ENCODE peak calls at places on chromosomes 4 and X, in nine cellular contexts. V is endodermal cell; W is GM20000; T is HFF-Myc; L is B cell; D is dorsolateral prefrontal cortex; K is fibroblast of pulmonary artery; F is AG04449; X is CD8-positive, alpha-beta T cell. R is an unnamed sample.

GRCh38 chr4:83213640-83214039 is 71.0 kb downstream of the COQ2 start:
- DNase-seq in V (no peak), W (no peak), T (no peak), L (no peak), D (no peak), K (no peak), F (no peak), X (no peak), R (no peak)

GRCh38 chrX:115388879-115389278 is 99.4 kb downstream of the LUZP4 start:
- DNase-seq in V (no peak), W (no peak), T (no peak), L (no peak), D (no peak), K (peak), F (no peak), X (no peak), R (no peak)

GRCh38 chrX:114201622-114202021 is 382.3 kb upstream of the HTR2C start:
- DNase-seq in V (peak), W (no peak), T (no peak), L (no peak), D (no peak), K (no peak), F (no peak), X (no peak), R (no peak)

GRCh38 chr4:118817178-118817930 is 18.6 kb downstream of the SEC24D start:
- DNase-seq in V (no peak), W (no peak), T (no peak), L (no peak), D (no peak), K (no peak), F (no peak), X (no peak), R (no peak)

GRCh38 chrX:50579955-50580354 is 109.3 kb upstream of the DGKK start:
- DNase-seq in V (peak), W (peak), T (peak), L (peak), D (no peak), K (peak), F (peak), X (peak), R (peak)

GRCh38 chr4:61604054-61604453 is 403.9 kb downstream of the ADGRL3 start:
- DNase-seq in V (no peak), W (no peak), T (no peak), L (no peak), D (no peak), K (no peak), F (no peak), X (no peak), R (no peak)

GRCh38 chr4:24736066-24736465 is 59.3 kb upstream of the SOD3 start:
- DNase-seq in V (peak), W (no peak), T (no peak), L (no peak), D (no peak), K (peak), F (no peak), X (no peak), R (no peak)

GRCh38 chrX:7191681-7192110 is 43.7 kb upstream of the PUDP start:
- DNase-seq in V (peak), W (no peak), T (no peak), L (no peak), D (no peak), K (no peak), F (no peak), X (no peak), R (peak)

GRCh38 chr4:20251061-20251795 is 477 bp upstream of the SLIT2 start:
- DNase-seq in V (no peak), W (no peak), T (no peak), L (no peak), D (no peak), K (peak), F (no peak), X (no peak), R (peak)

GRCh38 chrX:102517331-102517730 is 792 bp upstream of the TMSB15A start:
- DNase-seq in V (no peak), W (no peak), T (no peak), L (no peak), D (no peak), K (peak), F (no peak), X (no peak), R (no peak)

GRCh38 chrX:96650023-96650422 is 34.6 kb upstream of the DIAPH2 start:
- DNase-seq in V (no peak), W (no peak), T (no peak), L (no peak), D (no peak), K (no peak), F (no peak), X (no peak), R (no peak)

GRCh38 chr4:140756292-140757219 is at the start of gene TBC1D9:
- DNase-seq in V (peak), W (peak), T (peak), L (peak), D (peak), K (peak), F (no peak), X (no peak), R (peak)

GRCh38 chr4:102574317-102574716 is 73.2 kb downstream of the NFKB1 start:
- DNase-seq in V (no peak), W (no peak), T (no peak), L (no peak), D (no peak), K (peak), F (no peak), X (no peak), R (no peak)

GRCh38 chr4:55296076-55296475 is 50.0 kb upstream of the SRD5A3 start:
- DNase-seq in V (no peak), W (no peak), T (no peak), L (no peak), D (no peak), K (peak), F (no peak), X (no peak), R (no peak)

GRCh38 chr4:87559090-87559837 is 30.1 kb upstream of the SPARCL1 start:
- DNase-seq in V (peak), W (peak), T (no peak), L (no peak), D (no peak), K (no peak), F (no peak), X (peak), R (peak)

GRCh38 chr4:151717271-151717670 is 43.5 kb downstream of the GATB start:
- DNase-seq in V (no peak), W (no peak), T (no peak), L (no peak), D (no peak), K (no peak), F (no peak), X (no peak), R (no peak)

GRCh38 chr4:98564847-98565246 is 93.6 kb downstream of the TSPAN5 start:
- DNase-seq in V (peak), W (no peak), T (no peak), L (no peak), D (no peak), K (no peak), F (no peak), X (no peak), R (no peak)

GRCh38 chr4:41216294-41217019 is 2.1 kb upstream of the APBB2 start:
- DNase-seq in V (peak), W (peak), T (peak), L (no peak), D (peak), K (peak), F (no peak), X (peak), R (peak)

GRCh38 chrX:13778916-13779315 is 38.0 kb downstream of the GPM6B start:
- DNase-seq in V (no peak), W (no peak), T (peak), L (no peak), D (no peak), K (peak), F (no peak), X (no peak), R (no peak)

GRCh38 chr4:11720292-11720691 is 291.6 kb upstream of the HS3ST1 start:
- DNase-seq in V (no peak), W (peak), T (no peak), L (no peak), D (no peak), K (peak), F (no peak), X (no peak), R (no peak)

GRCh38 chr4:107893171-107894137 is 37.9 kb upstream of the CYP2U1 start:
- DNase-seq in V (no peak), W (no peak), T (no peak), L (no peak), D (no peak), K (peak), F (no peak), X (no peak), R (no peak)

DNA sequence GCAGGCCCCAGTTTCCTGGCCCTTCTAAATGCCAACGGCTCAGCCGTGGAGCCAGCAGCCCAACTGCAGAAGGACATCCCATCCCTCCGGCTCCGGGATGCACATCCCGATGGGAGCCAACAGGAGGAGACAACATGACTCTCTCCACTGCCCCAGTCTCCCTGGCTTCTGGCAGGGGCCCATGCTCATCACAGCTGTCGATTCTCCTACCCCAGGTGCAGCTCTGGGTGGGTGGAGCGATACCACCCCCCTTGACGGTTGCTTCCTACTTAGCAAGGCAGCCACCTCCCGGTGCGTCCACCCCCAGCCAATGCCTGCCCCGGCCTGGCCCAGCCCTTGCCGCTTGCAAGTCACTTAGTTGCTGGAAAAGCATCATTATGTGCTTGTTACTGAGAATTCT is 19.5 kb downstream of the ZNF275 start:
- DNase-seq in V (peak), W (no peak), T (no peak), L (no peak), D (no peak), K (no peak), F (no peak), X (no peak), R (no peak)
- TF ChIP-seq CTCF in V (peak), W (no peak), T (no peak), L (no peak), D (no peak), K (no peak), F (no peak), X (no peak), R (no peak)

GRCh38 chr4:158670975-158671664 is 567 bp downstream of the C4orf46 start:
- DNase-seq in V (peak), W (peak), T (peak), L (peak), D (peak), K (peak), F (peak), X (peak), R (peak)

GRCh38 chr4:158666892-158667291 is 4.8 kb downstream of the C4orf46 start:
- DNase-seq in V (no peak), W (no peak), T (no peak), L (no peak), D (no peak), K (no peak), F (no peak), X (no peak), R (no peak)

GRCh38 chr4:158669310-158669709 is 2.4 kb downstream of the C4orf46 start:
- DNase-seq in V (no peak), W (no peak), T (no peak), L (no peak), D (no peak), K (no peak), F (no peak), X (no peak), R (no peak)

GRCh38 chr4:158664806-158665205 is 6.9 kb downstream of the C4orf46 start:
- DNase-seq in V (no peak), W (no peak), T (no peak), L (no peak), D (no peak), K (no peak), F (no peak), X (no peak), R (no peak)

DNA sequence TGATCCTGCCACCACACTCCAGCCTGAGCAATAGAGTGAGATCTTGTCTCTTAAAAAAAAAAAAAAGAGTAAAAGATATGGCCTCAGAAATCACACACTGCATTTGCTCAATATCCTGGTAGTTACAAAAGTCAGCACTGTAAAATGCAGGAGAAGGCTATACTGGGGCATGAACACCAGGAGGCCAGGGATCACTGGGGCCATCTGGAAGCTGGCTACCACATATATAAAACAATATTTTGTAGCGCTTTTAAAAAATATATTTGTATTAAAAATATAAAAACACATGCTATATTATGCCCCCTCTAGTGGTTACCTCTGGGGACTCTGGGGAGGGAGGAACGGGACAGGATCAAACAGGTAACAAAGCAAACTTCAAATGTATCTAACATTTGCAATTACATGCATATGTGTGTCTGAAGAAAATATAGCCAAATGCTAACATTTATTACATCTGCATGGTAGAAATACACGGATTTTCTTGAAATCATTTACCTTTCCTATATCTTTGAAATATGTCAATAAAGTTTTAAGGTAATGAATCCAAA is 4.0 kb downstream of the C4orf46 start:
- DNase-seq in V (peak), W (peak), T (peak), L (no peak), D (no peak), K (peak), F (no peak), X (no peak), R (no peak)
- TF ChIP-seq CTCF in V (peak), W (no peak), T (peak), L (peak), D (peak), K (peak), F (peak), X (peak), R (peak)

DNA sequence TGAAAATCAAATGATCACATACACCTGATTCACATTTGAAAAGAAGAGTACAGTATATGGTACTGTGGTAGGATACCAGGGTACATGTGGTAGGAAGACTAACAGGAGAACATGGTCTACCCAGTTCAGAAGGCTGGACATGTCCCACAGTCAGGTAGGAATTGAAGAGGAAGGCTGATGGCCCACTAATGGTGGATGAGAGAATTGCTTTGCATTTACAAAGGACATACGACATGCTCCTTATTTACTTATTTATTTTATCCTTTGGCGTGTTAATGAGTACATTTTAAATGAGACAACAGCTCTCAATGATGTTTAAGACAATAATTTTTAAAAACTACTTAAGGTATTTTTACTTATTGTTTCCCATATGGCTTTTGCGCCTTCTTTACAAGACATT is 106.7 kb upstream of the BMP2K start:
- DNase-seq in V (no peak), W (no peak), T (no peak), L (no peak), D (no peak), K (no peak), F (no peak), X (no peak), R (no peak)
- TF ChIP-seq CTCF in V (peak), W (peak), T (no peak), L (no peak), D (no peak), K (peak), F (no peak), X (no peak), R (no peak)

GRCh38 chr4:37546586-37546985 is 139.6 kb downstream of the RELL1 start:
- DNase-seq in V (no peak), W (no peak), T (no peak), L (no peak), D (no peak), K (no peak), F (no peak), X (no peak), R (no peak)

GRCh38 chr4:37549003-37549402 is 137.2 kb downstream of the RELL1 start:
- DNase-seq in V (no peak), W (no peak), T (no peak), L (no peak), D (no peak), K (peak), F (no peak), X (no peak), R (no peak)
- TF ChIP-seq CTCF in V (no peak), W (no peak), T (no peak), L (no peak), D (no peak), K (peak), F (no peak), X (no peak), R (no peak)

GRCh38 chr4:189787216-189788031 is 153.2 kb upstream of the FRG1 start:
- DNase-seq in V (no peak), W (no peak), T (no peak), L (no peak), D (no peak), K (no peak), F (no peak), X (no peak), R (no peak)

DNA sequence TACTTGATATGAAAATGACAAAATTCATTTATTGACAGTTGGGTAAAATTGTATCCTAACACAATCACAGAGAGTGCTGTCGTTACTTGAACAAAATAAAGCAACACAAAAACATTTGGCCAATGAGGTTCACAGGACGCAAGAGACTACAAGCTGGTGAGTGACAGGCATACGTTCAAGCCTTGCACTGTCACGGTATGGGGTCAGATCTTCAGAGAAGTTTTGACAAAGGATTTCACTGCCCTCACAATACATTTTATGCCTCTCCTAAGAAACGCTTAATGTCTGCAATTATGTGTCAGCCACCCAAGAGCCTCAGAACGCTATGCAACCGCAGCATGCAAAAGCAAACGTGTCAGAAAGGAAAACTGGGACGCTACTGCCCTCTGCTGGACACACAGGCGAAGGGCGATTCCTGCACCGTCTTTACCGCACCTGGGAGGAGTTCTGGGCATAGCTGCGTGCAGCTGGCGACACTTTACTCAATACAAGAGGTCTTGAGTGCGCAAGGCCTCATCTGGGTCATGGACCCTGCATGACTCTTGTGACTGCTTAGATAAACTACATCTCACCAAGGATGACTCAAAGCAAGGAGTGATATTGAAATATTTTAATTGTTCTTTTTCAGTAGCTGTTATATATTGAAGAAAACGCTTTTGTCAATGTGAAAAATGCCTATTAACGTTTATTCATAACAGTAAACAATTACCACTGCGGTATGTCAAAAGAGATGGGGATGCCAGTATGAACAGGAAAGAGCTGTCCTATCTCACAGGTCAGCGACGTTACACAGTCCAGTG is 147.7 kb upstream of the FRG1 start:
- DNase-seq in V (peak), W (peak), T (peak), L (no peak), D (peak), K (peak), F (peak), X (peak), R (peak)
- TF ChIP-seq CTCF in V (peak), W (peak), T (peak), L (peak), D (peak), K (peak), F (peak), X (peak), R (peak)

GRCh38 chr4:33453916-33454315 is 2733.7 kb downstream of the PCDH7 start:
- DNase-seq in V (no peak), W (no peak), T (no peak), L (no peak), D (no peak), K (no peak), F (no peak), X (no peak), R (no peak)

GRCh38 chr4:33453436-33453835 is 2733.3 kb downstream of the PCDH7 start:
- DNase-seq in V (no peak), W (no peak), T (no peak), L (no peak), D (no peak), K (no peak), F (no peak), X (no peak), R (no peak)
- TF ChIP-seq CTCF in V (no peak), W (no peak), T (no peak), L (no peak), D (no peak), K (no peak), F (no peak), X (no peak), R (no peak)

GRCh38 chrX:139081965-139082364 is 370.4 kb upstream of the FGF13 start:
- DNase-seq in V (no peak), W (no peak), T (no peak), L (no peak), D (no peak), K (no peak), F (no peak), X (no peak), R (no peak)

GRCh38 chrX:139078342-139078741 is 366.8 kb upstream of the FGF13 start:
- DNase-seq in V (no peak), W (no peak), T (no peak), L (no peak), D (no peak), K (no peak), F (no peak), X (no peak), R (no peak)

GRCh38 chrX:139079789-139080188 is 368.3 kb upstream of the FGF13 start:
- DNase-seq in V (no peak), W (no peak), T (no peak), L (no peak), D (no peak), K (no peak), F (no peak), X (no peak), R (no peak)

GRCh38 chrX:139077303-139078131 is 366.0 kb upstream of the FGF13 start:
- DNase-seq in V (no peak), W (no peak), T (no peak), L (no peak), D (no peak), K (no peak), F (no peak), X (no peak), R (no peak)

GRCh38 chrX:139078761-139079160 is 367.2 kb upstream of the FGF13 start:
- DNase-seq in V (no peak), W (no peak), T (no peak), L (no peak), D (no peak), K (no peak), F (no peak), X (no peak), R (no peak)
- TF ChIP-seq CTCF in V (no peak), W (no peak), T (no peak), L (no peak), D (no peak), K (no peak), F (no peak), X (no peak), R (no peak)

R was measured in GM06990.